ENCODE peak calls at places on chromosomes 1 and 21, in eight cellular contexts. V is iPS-NIHi11, L is ovary, R is HEK293T, J is ureter, H is cerebellar cortex, A is GOT3, Q is DMS153. S is an unnamed sample.

GRCh38 chr1:50659107-50659628 is 235.9 kb upstream of the DMRTA2 start:
- DNase-seq in Q (no peak), H (no peak), V (no peak), R (no peak), J (no peak), A (no peak), L (no peak), S (no peak)

GRCh38 chr1:201091256-201091655 is 21.0 kb downstream of the CACNA1S start:
- DNase-seq in V (no peak), L (no peak), R (no peak), Q (no peak), J (no peak), H (no peak), A (no peak), S (no peak)

GRCh38 chr1:56473582-56474270 is 105.6 kb downstream of the PLPP3 start:
- DNase-seq in R (no peak), Q (no peak), H (peak), V (no peak), L (no peak), J (no peak), A (no peak), S (no peak)

GRCh38 chr1:28370220-28371010 is 875 bp downstream of the PHACTR4 start:
- DNase-seq in A (no peak), H (peak), R (peak), L (no peak), Q (peak), J (no peak), V (peak), S (no peak)

GRCh38 chr1:78038491-78038939 is 7.3 kb upstream of the GIPC2 start:
- DNase-seq in A (no peak), V (no peak), H (no peak), L (no peak), Q (peak), J (no peak), R (no peak), S (no peak)

GRCh38 chr1:205554016-205554811 is 49.7 kb downstream of the CDK18 start:
- DNase-seq in Q (no peak), L (no peak), J (no peak), V (no peak), A (no peak), H (peak), R (no peak), S (no peak)

GRCh38 chr1:152546704-152547103 is 19.9 kb downstream of the LCE3E start:
- DNase-seq in A (no peak), J (no peak), V (no peak), Q (peak), L (no peak), H (no peak), R (no peak), S (no peak)

GRCh38 chr1:228405979-228406265 is 713 bp downstream of the TRIM11 start:
- DNase-seq in H (no peak), Q (no peak), L (no peak), V (no peak), R (no peak), A (no peak), J (no peak), S (no peak)

GRCh38 chr21:45831991-45832740 is 149.4 kb upstream of the COL6A1 start:
- DNase-seq in H (no peak), A (no peak), Q (no peak), L (no peak), R (no peak), V (no peak), J (no peak), S (peak)

GRCh38 chr21:37582613-37583012 is 216.0 kb downstream of the DYRK1A start:
- DNase-seq in V (peak), L (peak), Q (no peak), J (no peak), H (peak), R (peak), A (no peak), S (no peak)

GRCh38 chr1:163709636-163710035 is 387.9 kb downstream of the NUF2 start:
- DNase-seq in H (no peak), R (no peak), A (no peak), V (no peak), Q (no peak), L (no peak), J (no peak), S (no peak)

GRCh38 chr1:177567393-177567792 is 396.6 kb downstream of the BRINP2 start:
- DNase-seq in L (no peak), J (no peak), Q (peak), H (no peak), V (peak), A (no peak), R (peak), S (no peak)

GRCh38 chr1:52814465-52814864 is 28.1 kb upstream of the ZYG11A start:
- DNase-seq in Q (no peak), V (no peak), J (no peak), R (no peak), L (no peak), H (no peak), A (no peak), S (no peak)

GRCh38 chr1:31765041-31765467 is 914 bp upstream of the ADGRB2 start:
- DNase-seq in L (no peak), A (no peak), R (peak), Q (peak), J (no peak), V (no peak), H (peak), S (peak)

GRCh38 chr1:183296782-183297181 is 110.7 kb downstream of the LAMC2 start:
- DNase-seq in V (no peak), J (no peak), R (no peak), A (no peak), H (no peak), L (no peak), Q (no peak), S (no peak)

S was measured in left ventricle myocardium superior.